ENCODE peak calls at places on chromosomes 7 and 10, in ten cellular contexts. H, G, O, L, A, V, Q, Y, N and B are unnamed samples.

GRCh38 chr10:71128311-71129010 is 83.9 kb upstream of the UNC5B start:
- DNase-seq in H (no peak), G (no peak), O (no peak), L (peak; percentile 1), A (no peak), V (no peak), Q (no peak), Y (no peak), N (no peak), B (no peak)

GRCh38 chr7:12423995-12424745 is 20.5 kb upstream of the VWDE start:
- DNase-seq in H (no peak), G (no peak), O (no peak), L (no peak), A (no peak), V (no peak), Q (no peak), Y (no peak), N (no peak), B (no peak)

GRCh38 chr10:27746364-27747095 is 911 bp upstream of the MKX start:
- DNase-seq in H (no peak), G (peak; percentile 8), O (no peak), L (no peak), A (no peak), V (no peak), Q (no peak), Y (no peak), N (no peak), B (no peak)

GRCh38 chr10:102509387-102509786 is 5.6 kb downstream of the SUFU start:
- DNase-seq in H (peak; percentile 60), G (no peak), O (no peak), L (peak; percentile 68), A (no peak), V (no peak), Q (no peak), Y (no peak), N (peak; percentile 73), B (no peak)

GRCh38 chr7:17083392-17084165 is 201.8 kb upstream of the AGR3 start:
- DNase-seq in H (no peak), G (no peak), O (no peak), L (no peak), A (no peak), V (no peak), Q (no peak), Y (no peak), N (no peak), B (no peak)

GRCh38 chr7:157493017-157493416 is 156.2 kb downstream of the DNAJB6 start:
- DNase-seq in H (no peak), G (no peak), O (peak; percentile 11), L (no peak), A (no peak), V (no peak), Q (no peak), Y (no peak), N (peak; percentile 42), B (no peak)

GRCh38 chr10:71647526-71648354 is 71.8 kb downstream of the C10orf105 start:
- DNase-seq in H (no peak), G (no peak), O (no peak), L (peak; percentile 43), A (peak; percentile 25), V (no peak), Q (no peak), Y (no peak), N (no peak), B (no peak)

GRCh38 chr7:1922071-1922869 is 252.2 kb downstream of the ELFN1 start:
- DNase-seq in H (peak; percentile 91), G (peak; percentile 50), O (no peak), L (peak; percentile 81), A (no peak), V (no peak), Q (no peak), Y (no peak), N (peak; percentile 60), B (no peak)

GRCh38 chr10:24744966-24745365 is 21.3 kb upstream of the ARHGAP21 start:
- DNase-seq in H (no peak), G (no peak), O (no peak), L (no peak), A (no peak), V (no peak), Q (no peak), Y (no peak), N (no peak), B (no peak)

GRCh38 chr7:92850506-92850905 is 14.1 kb upstream of the CDK6 start:
- DNase-seq in H (no peak), G (no peak), O (no peak), L (peak; percentile 11), A (no peak), V (no peak), Q (no peak), Y (no peak), N (no peak), B (no peak)

GRCh38 chr10:12419279-12419847 is 70.0 kb downstream of the CAMK1D start:
- DNase-seq in H (peak; percentile 38), G (peak; percentile 65), O (no peak), L (peak; percentile 78), A (peak; percentile 58), V (peak; percentile 57), Q (peak; percentile 96), Y (peak; percentile 17), N (peak; percentile 88), B (peak; percentile 26)

GRCh38 chr10:72601144-72601543 is 24.7 kb downstream of the MICU1 start:
- DNase-seq in H (no peak), G (no peak), O (no peak), L (no peak), A (no peak), V (no peak), Q (no peak), Y (no peak), N (no peak), B (no peak)

GRCh38 chr7:108077714-108078113 is 52.4 kb downstream of the LAMB4 start:
- DNase-seq in H (no peak), G (no peak), O (no peak), L (no peak), A (no peak), V (no peak), Q (no peak), Y (no peak), N (no peak), B (no peak)

GRCh38 chr7:73865738-73866445 is 4.9 kb downstream of the TMEM270 start:
- DNase-seq in H (peak; percentile 72), G (no peak), O (peak; percentile 65), L (peak; percentile 84), A (peak; percentile 21), V (peak; percentile 51), Q (no peak), Y (no peak), N (peak; percentile 67), B (peak; percentile 35)

GRCh38 chr10:122845783-122846332 is at the start of gene CUZD1:
- DNase-seq in H (no peak), G (no peak), O (no peak), L (no peak), A (no peak), V (no peak), Q (no peak), Y (no peak), N (no peak), B (no peak)